ENCODE peak calls at places on chromosomes 12 and 14, in five cellular contexts. One of them, this sample, is unnamed.

GRCh38 chr14:24921903-24922302 is 128.0 kb downstream of the STXBP6 start:
- DNase-seq in PC-3: no peak
- DNase-seq in keratinocyte: no peak
- DNase-seq in stomach: no peak
- DNase-seq in body of pancreas: no peak
- DNase-seq in this sample: no peak

GRCh38 chr12:2190085-2190484 is 137.3 kb downstream of the CACNA1C start:
- DNase-seq in PC-3: no peak
- DNase-seq in keratinocyte: no peak
- DNase-seq in stomach: no peak
- DNase-seq in body of pancreas: no peak
- DNase-seq in this sample: no peak

GRCh38 chr12:104460041-104460757 is 3.5 kb downstream of the CHST11 start:
- DNase-seq in PC-3: no peak
- DNase-seq in keratinocyte: no peak
- DNase-seq in stomach: no peak
- DNase-seq in body of pancreas: no peak
- DNase-seq in this sample: no peak

GRCh38 chr12:118377005-118377890 is 893 bp downstream of the SUDS3 start:
- DNase-seq in PC-3: peak; percentile 25
- DNase-seq in keratinocyte: no peak
- DNase-seq in stomach: no peak
- DNase-seq in body of pancreas: no peak
- DNase-seq in this sample: peak; percentile 17

GRCh38 chr14:103310576-103311095 is 23.4 kb upstream of the EIF5 start:
- DNase-seq in PC-3: no peak
- DNase-seq in keratinocyte: no peak
- DNase-seq in stomach: no peak
- DNase-seq in body of pancreas: no peak
- DNase-seq in this sample: no peak

GRCh38 chr14:58617619-58618018 is 20.1 kb upstream of the DACT1 start:
- DNase-seq in PC-3: no peak
- DNase-seq in keratinocyte: no peak
- DNase-seq in stomach: no peak
- DNase-seq in body of pancreas: no peak
- DNase-seq in this sample: no peak

GRCh38 chr14:101791919-101792572 is 30.5 kb downstream of the PPP2R5C start:
- DNase-seq in PC-3: peak; percentile 68
- DNase-seq in keratinocyte: no peak
- DNase-seq in stomach: no peak
- DNase-seq in body of pancreas: no peak
- DNase-seq in this sample: peak; percentile 54

GRCh38 chr12:48631071-48631470 is 51.0 kb downstream of the KANSL2 start:
- DNase-seq in PC-3: peak; percentile 42
- DNase-seq in keratinocyte: no peak
- DNase-seq in stomach: no peak
- DNase-seq in body of pancreas: no peak
- DNase-seq in this sample: no peak

GRCh38 chr14:34013714-34014055 is 62.8 kb upstream of the EGLN3 start:
- DNase-seq in PC-3: no peak
- DNase-seq in keratinocyte: no peak
- DNase-seq in stomach: no peak
- DNase-seq in body of pancreas: no peak
- DNase-seq in this sample: no peak

GRCh38 chr14:72024043-72024407 is 91.8 kb downstream of the RGS6 start:
- DNase-seq in PC-3: peak; percentile 62
- DNase-seq in keratinocyte: no peak
- DNase-seq in stomach: peak; percentile 27
- DNase-seq in body of pancreas: peak; percentile 40
- DNase-seq in this sample: peak; percentile 40

GRCh38 chr12:109811624-109811995 is 21.6 kb downstream of the TRPV4 start:
- DNase-seq in PC-3: no peak
- DNase-seq in keratinocyte: no peak
- DNase-seq in stomach: no peak
- DNase-seq in body of pancreas: no peak
- DNase-seq in this sample: no peak

GRCh38 chr12:112916270-112916669 is 9.5 kb downstream of the OAS1 start:
- DNase-seq in PC-3: peak; percentile 80
- DNase-seq in keratinocyte: no peak
- DNase-seq in stomach: peak; percentile 56
- DNase-seq in body of pancreas: no peak
- DNase-seq in this sample: no peak

GRCh38 chr12:25501565-25501964 is 51.5 kb downstream of the LMNTD1 start:
- DNase-seq in PC-3: peak; percentile 77
- DNase-seq in keratinocyte: no peak
- DNase-seq in stomach: no peak
- DNase-seq in body of pancreas: no peak
- DNase-seq in this sample: no peak

GRCh38 chr14:52338282-52338681 is 24.2 kb downstream of the PTGER2 start:
- DNase-seq in PC-3: peak; percentile 95
- DNase-seq in keratinocyte: no peak
- DNase-seq in stomach: no peak
- DNase-seq in body of pancreas: no peak
- DNase-seq in this sample: no peak

GRCh38 chr14:85575617-85575898 is 45.6 kb downstream of the FLRT2 start:
- DNase-seq in PC-3: no peak
- DNase-seq in keratinocyte: no peak
- DNase-seq in stomach: no peak
- DNase-seq in body of pancreas: no peak
- DNase-seq in this sample: no peak

GRCh38 chr12:75981773-75982564 is 49.6 kb downstream of the PHLDA1 start:
- DNase-seq in PC-3: no peak
- DNase-seq in keratinocyte: no peak
- DNase-seq in stomach: no peak
- DNase-seq in body of pancreas: peak; percentile 26
- DNase-seq in this sample: no peak

GRCh38 chr12:879641-880040 is 69.9 kb downstream of the RAD52 start:
- DNase-seq in PC-3: no peak
- DNase-seq in keratinocyte: peak; percentile 48
- DNase-seq in stomach: no peak
- DNase-seq in body of pancreas: no peak
- DNase-seq in this sample: no peak

GRCh38 chr12:54019924-54020586 is 8.2 kb upstream of the HOXC6 start:
- DNase-seq in PC-3: no peak
- DNase-seq in keratinocyte: no peak
- DNase-seq in stomach: no peak
- DNase-seq in body of pancreas: no peak
- DNase-seq in this sample: no peak

GRCh38 chr14:74609721-74610120 is 2.3 kb downstream of the LTBP2 start:
- DNase-seq in PC-3: no peak
- DNase-seq in keratinocyte: no peak
- DNase-seq in stomach: no peak
- DNase-seq in body of pancreas: no peak
- DNase-seq in this sample: no peak

GRCh38 chr12:81759215-81759991 is at the start of gene PPFIA2:
- DNase-seq in PC-3: no peak
- DNase-seq in keratinocyte: no peak
- DNase-seq in stomach: no peak
- DNase-seq in body of pancreas: peak; percentile 18
- DNase-seq in this sample: peak; percentile 30

GRCh38 chr14:22829661-22830328 is at the start of gene MRPL52:
- DNase-seq in PC-3: peak; percentile 92
- DNase-seq in keratinocyte: no peak
- DNase-seq in stomach: peak; percentile 90
- DNase-seq in body of pancreas: peak; percentile 90
- DNase-seq in this sample: peak; percentile 88

GRCh38 chr12:31629756-31630732 is 29.4 kb upstream of the ETFBKMT start:
- DNase-seq in PC-3: no peak
- DNase-seq in keratinocyte: no peak
- DNase-seq in stomach: peak; percentile 1
- DNase-seq in body of pancreas: peak; percentile 50
- DNase-seq in this sample: no peak

GRCh38 chr12:107493135-107493494 is 192.5 kb upstream of the PWP1 start:
- DNase-seq in PC-3: no peak
- DNase-seq in keratinocyte: no peak
- DNase-seq in stomach: no peak
- DNase-seq in body of pancreas: no peak
- DNase-seq in this sample: no peak

GRCh38 chr14:35402323-35403084 is 2.0 kb downstream of the NFKBIA start:
- DNase-seq in PC-3: no peak
- DNase-seq in keratinocyte: no peak
- DNase-seq in stomach: no peak
- DNase-seq in body of pancreas: peak; percentile 30
- DNase-seq in this sample: peak; percentile 62

GRCh38 chr14:93430889-93431670 is at the start of gene UNC79:
- DNase-seq in PC-3: no peak
- DNase-seq in keratinocyte: no peak
- DNase-seq in stomach: no peak
- DNase-seq in body of pancreas: peak; percentile 75
- DNase-seq in this sample: no peak

GRCh38 chr12:131940121-131940520 is 9.6 kb upstream of the EP400 start:
- DNase-seq in PC-3: no peak
- DNase-seq in keratinocyte: no peak
- DNase-seq in stomach: no peak
- DNase-seq in body of pancreas: no peak
- DNase-seq in this sample: no peak

GRCh38 chr14:24390696-24391468 is 7.9 kb upstream of the NYNRIN start:
- DNase-seq in PC-3: no peak
- DNase-seq in keratinocyte: no peak
- DNase-seq in stomach: no peak
- DNase-seq in body of pancreas: no peak
- DNase-seq in this sample: no peak

GRCh38 chr12:81252228-81252627 is 174.3 kb downstream of the ACSS3 start:
- DNase-seq in PC-3: no peak
- DNase-seq in keratinocyte: no peak
- DNase-seq in stomach: no peak
- DNase-seq in body of pancreas: no peak
- DNase-seq in this sample: no peak

GRCh38 chr14:65462411-65462810 is 49.9 kb downstream of the FUT8 start:
- DNase-seq in PC-3: peak; percentile 32
- DNase-seq in keratinocyte: peak; percentile 88
- DNase-seq in stomach: no peak
- DNase-seq in body of pancreas: no peak
- DNase-seq in this sample: no peak

GRCh38 chr12:88175544-88175943 is 33.4 kb downstream of the TMTC3 start:
- DNase-seq in PC-3: no peak
- DNase-seq in keratinocyte: no peak
- DNase-seq in stomach: no peak
- DNase-seq in body of pancreas: no peak
- DNase-seq in this sample: no peak

GRCh38 chr14:54650331-54651017 is 83.5 kb downstream of the SAMD4A start:
- DNase-seq in PC-3: peak; percentile 82
- DNase-seq in keratinocyte: peak; percentile 52
- DNase-seq in stomach: no peak
- DNase-seq in body of pancreas: no peak
- DNase-seq in this sample: no peak

GRCh38 chr14:55328317-55328716 is 57.1 kb downstream of the FBXO34 start:
- DNase-seq in PC-3: no peak
- DNase-seq in keratinocyte: no peak
- DNase-seq in stomach: no peak
- DNase-seq in body of pancreas: no peak
- DNase-seq in this sample: no peak

GRCh38 chr14:68283378-68284123 is 464.0 kb downstream of the RAD51B start:
- DNase-seq in PC-3: no peak
- DNase-seq in keratinocyte: no peak
- DNase-seq in stomach: no peak
- DNase-seq in body of pancreas: no peak
- DNase-seq in this sample: peak; percentile 77

GRCh38 chr12:10956085-10956484 is 17.0 kb upstream of the TAS2R14 start:
- DNase-seq in PC-3: no peak
- DNase-seq in keratinocyte: no peak
- DNase-seq in stomach: no peak
- DNase-seq in body of pancreas: no peak
- DNase-seq in this sample: no peak

GRCh38 chr12:10957741-10958140 is 18.7 kb upstream of the TAS2R14 start:
- DNase-seq in PC-3: no peak
- DNase-seq in keratinocyte: no peak
- DNase-seq in stomach: no peak
- DNase-seq in body of pancreas: no peak
- DNase-seq in this sample: no peak

GRCh38 chr12:10965511-10965910 is 21.2 kb downstream of the TAS2R50 start:
- DNase-seq in PC-3: no peak
- DNase-seq in keratinocyte: no peak
- DNase-seq in stomach: no peak
- DNase-seq in body of pancreas: no peak
- DNase-seq in this sample: no peak

GRCh38 chr12:10959777-10960176 is 20.7 kb upstream of the TAS2R14 start:
- DNase-seq in PC-3: no peak
- DNase-seq in keratinocyte: no peak
- DNase-seq in stomach: no peak
- DNase-seq in body of pancreas: no peak
- DNase-seq in this sample: no peak

GRCh38 chr12:10960260-10960659 is 21.2 kb upstream of the TAS2R14 start:
- DNase-seq in PC-3: no peak
- DNase-seq in keratinocyte: no peak
- DNase-seq in stomach: no peak
- DNase-seq in body of pancreas: no peak
- DNase-seq in this sample: peak; percentile 70
- H3K27ac ChIP-seq in PC-3: no peak overlapping the region
- H3K27ac ChIP-seq in keratinocyte: no peak overlapping the region
- H3K27ac ChIP-seq in stomach: no peak overlapping the region
- H3K27ac ChIP-seq in body of pancreas: no peak overlapping the region
- H3K27ac ChIP-seq in this sample: no peak overlapping the region

GRCh38 chr12:92139634-92140555 is 5.8 kb downstream of the BTG1 start:
- DNase-seq in PC-3: peak; percentile 84
- DNase-seq in keratinocyte: no peak
- DNase-seq in stomach: no peak
- DNase-seq in body of pancreas: no peak
- DNase-seq in this sample: no peak
- H3K4me3 ChIP-seq in PC-3: peak overlapping the region; percentile 87
- H3K4me3 ChIP-seq in keratinocyte: peak overlapping the region; percentile 93
- H3K4me3 ChIP-seq in stomach: peak overlapping the region; percentile 74
- H3K4me3 ChIP-seq in body of pancreas: peak overlapping the region; percentile 70
- H3K4me3 ChIP-seq in this sample: peak overlapping the region; percentile 83

GRCh38 chr12:124402281-124403066 is 107.6 kb downstream of the RFLNA start:
- DNase-seq in PC-3: no peak
- DNase-seq in keratinocyte: no peak
- DNase-seq in stomach: no peak
- DNase-seq in body of pancreas: no peak
- DNase-seq in this sample: no peak
- H3K36me3 ChIP-seq in PC-3: peaks cover 18% of the 10 kb centered on the region
- H3K36me3 ChIP-seq in keratinocyte: peaks cover 32% of the 10 kb centered on the region
- H3K36me3 ChIP-seq in stomach: peaks cover 67% of the 10 kb centered on the region
- H3K36me3 ChIP-seq in body of pancreas: no peaks in the 10 kb centered on the region
- H3K36me3 ChIP-seq in this sample: peaks cover 18% of the 10 kb centered on the region

DNA sequence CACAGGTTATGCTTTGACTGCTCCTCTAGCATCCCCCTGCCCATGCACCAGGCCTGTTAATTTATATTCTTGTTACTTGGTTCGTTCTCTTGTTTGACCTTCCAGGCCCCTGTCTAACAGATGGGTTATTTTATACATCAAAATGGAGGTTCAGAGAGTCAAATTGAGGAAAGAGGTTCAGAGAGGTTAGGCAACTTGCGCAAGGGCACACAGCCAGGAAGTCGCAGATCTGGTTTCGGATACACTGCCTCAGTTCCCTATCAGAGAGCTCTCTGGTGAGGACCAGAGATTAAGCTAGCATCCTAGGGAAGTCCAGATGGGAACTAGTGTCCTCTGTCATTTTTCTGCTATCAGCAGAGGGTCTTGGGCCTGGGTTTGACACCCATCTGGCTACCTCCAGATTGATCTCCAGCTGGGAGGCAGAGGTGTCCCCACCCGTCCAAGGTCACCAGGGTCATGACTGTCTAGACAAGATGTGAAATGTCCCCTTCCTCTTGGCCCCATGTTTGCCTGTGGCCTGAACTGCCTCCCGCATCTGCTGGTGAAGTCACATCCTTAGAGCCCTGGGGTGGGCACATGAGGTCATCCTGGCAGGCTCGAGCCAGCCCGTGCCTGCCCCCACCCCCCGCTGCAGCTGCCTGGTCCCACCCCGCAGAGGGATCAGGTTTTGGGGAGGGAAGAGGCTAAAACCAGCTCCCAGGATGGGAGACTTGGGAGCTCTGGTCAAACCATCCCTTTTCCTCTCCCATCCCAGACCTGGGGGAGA is 84.3 kb upstream of the NCOR2 start:
- DNase-seq in PC-3: no peak
- DNase-seq in keratinocyte: no peak
- DNase-seq in stomach: no peak
- DNase-seq in body of pancreas: no peak
- DNase-seq in this sample: no peak
- H3K27ac ChIP-seq in PC-3: no peak overlapping the region
- H3K27ac ChIP-seq in keratinocyte: no peak overlapping the region
- H3K27ac ChIP-seq in stomach: no peak overlapping the region
- H3K27ac ChIP-seq in body of pancreas: no peak overlapping the region
- H3K27ac ChIP-seq in this sample: no peak overlapping the region

This sample was measured in CD4-positive, alpha-beta memory T cell.